ENCODE peak calls at places on chromosomes 13 and 19, in four cellular contexts. R, Q, N and I are unnamed samples.

GRCh38 chr19:11331502-11331901 is 8.0 kb downstream of the RAB3D start:
- DNase-seq in N (no peak), R (no peak), Q (no peak), I (no peak)

GRCh38 chr19:28492201-28492600 is 720.8 kb downstream of the UQCRFS1 start:
- DNase-seq in N (no peak), R (no peak), Q (no peak), I (no peak)

GRCh38 chr19:1070931-1071791 is 4.2 kb downstream of the ARHGAP45 start:
- DNase-seq in R (no peak), N (no peak), Q (peak), I (no peak)

GRCh38 chr19:5425260-5425659 is 30.0 kb upstream of the ZNRF4 start:
- DNase-seq in Q (no peak), N (no peak), R (no peak), I (no peak)

GRCh38 chr19:4815426-4816387 is 15.8 kb downstream of the TICAM1 start:
- DNase-seq in R (peak), N (peak), Q (peak), I (peak)

GRCh38 chr19:18848860-18849661 is 17.3 kb downstream of the UPF1 start:
- DNase-seq in Q (no peak), N (no peak), R (peak), I (no peak)

GRCh38 chr13:113493315-113493951 is 2.9 kb upstream of the DCUN1D2 start:
- DNase-seq in R (no peak), N (no peak), Q (no peak), I (peak)

GRCh38 chr19:31890230-31890629 is 455.2 kb upstream of the ZNF507 start:
- DNase-seq in N (no peak), R (no peak), Q (no peak), I (no peak)

GRCh38 chr19:32566246-32566830 is 14.7 kb upstream of the PDCD5 start:
- DNase-seq in N (no peak), R (no peak), Q (peak), I (no peak)

GRCh38 chr19:54475706-54476105 is 2.6 kb upstream of the CDC42EP5 start:
- DNase-seq in Q (no peak), R (no peak), N (no peak), I (no peak)

GRCh38 chr13:20383058-20383457 is 142.6 kb downstream of the CRYL1 start:
- DNase-seq in N (no peak), R (no peak), Q (no peak), I (no peak)

GRCh38 chr13:79486433-79487188 is 5.7 kb downstream of the NDFIP2 start:
- DNase-seq in N (no peak), Q (no peak), R (no peak), I (no peak)

GRCh38 chr19:9819590-9819898 is 665 bp upstream of the FBXL12 start:
- DNase-seq in R (no peak), N (no peak), Q (no peak), I (no peak)

GRCh38 chr13:90232291-90232690 is 1115.2 kb upstream of the MIR17HG start:
- DNase-seq in N (no peak), Q (no peak), R (no peak), I (no peak)

GRCh38 chr13:28607187-28607955 is 51.6 kb upstream of the POMP start:
- DNase-seq in R (no peak), N (no peak), Q (no peak), I (peak)

GRCh38 chr13:36519432-36519831 is 87.1 kb downstream of the CCNA1 start:
- DNase-seq in R (no peak), N (no peak), Q (no peak), I (no peak)

GRCh38 chr13:108987488-108987887 is 358.1 kb downstream of the MYO16 start:
- DNase-seq in N (no peak), R (no peak), Q (no peak), I (no peak)

GRCh38 chr19:8335343-8336071 is 7.6 kb downstream of the KANK3 start:
- DNase-seq in Q (no peak), R (no peak), N (no peak), I (no peak)

GRCh38 chr19:37309834-37310575 is 60.9 kb upstream of the ZNF527 start:
- DNase-seq in N (no peak), R (peak), Q (no peak), I (no peak)

GRCh38 chr13:86563308-86563707 is 764.1 kb upstream of the SLITRK6 start:
- DNase-seq in Q (no peak), R (no peak), N (no peak), I (peak)

GRCh38 chr19:52946322-52947310 is 16.1 kb downstream of the ZNF816 start:
- DNase-seq in R (peak), N (no peak), Q (no peak), I (peak)

GRCh38 chr19:1855828-1856255 is 7.5 kb downstream of the KLF16 start:
- DNase-seq in Q (no peak), N (no peak), R (no peak), I (no peak)

GRCh38 chr19:44050740-44051653 is 839 bp upstream of the ZNF223 start:
- DNase-seq in N (no peak), Q (no peak), R (no peak), I (peak)

GRCh38 chr19:32651729-32652140 is 23.2 kb downstream of the ANKRD27 start:
- DNase-seq in N (no peak), R (no peak), Q (no peak), I (no peak)

GRCh38 chr13:80341771-80342271 is 895 bp upstream of the SPRY2 start:
- DNase-seq in N (no peak), R (no peak), Q (peak), I (peak)

GRCh38 chr19:49704888-49705642 is 14.1 kb downstream of the CPT1C start:
- DNase-seq in Q (no peak), N (no peak), R (no peak), I (no peak)

GRCh38 chr13:73521970-73522549 is 463.3 kb downstream of the KLF5 start:
- DNase-seq in Q (no peak), N (no peak), R (no peak), I (no peak)

GRCh38 chr13:49828452-49828851 is 36.0 kb upstream of the KPNA3 start:
- DNase-seq in R (no peak), Q (no peak), N (no peak), I (no peak)

GRCh38 chr19:30677702-30678101 is 305.5 kb downstream of the ZNF536 start:
- DNase-seq in R (no peak), Q (no peak), N (no peak), I (no peak)

GRCh38 chr19:22945560-22945959 is 57.4 kb downstream of the ZNF728 start:
- DNase-seq in N (no peak), R (no peak), Q (no peak), I (no peak)

GRCh38 chr19:29155683-29156082 is 57.3 kb downstream of the UQCRFS1 start:
- DNase-seq in R (no peak), N (no peak), Q (no peak), I (no peak)

GRCh38 chr19:49499030-49499670 is 2.9 kb downstream of the RPS11 start:
- DNase-seq in Q (no peak), R (no peak), N (no peak), I (no peak)

GRCh38 chr19:4832776-4833175 is 1.3 kb upstream of the TICAM1 start:
- DNase-seq in N (no peak), Q (no peak), R (no peak), I (no peak)